ENCODE peak calls at places on chromosomes 6 and 20, in six cellular contexts. V is GM10248, A is cardiac muscle cell, G is HFF-Myc, U is IMR-90, J is breast epithelium. L is an unnamed sample.

GRCh38 chr6:97203343-97203742 is 79.7 kb downstream of the MMS22L start:
- DNase-seq in J (no peak), A (no peak), G (peak; percentile 2), U (peak; percentile 53), V (no peak), L (no peak)

GRCh38 chr6:149025061-149025460 is 278.2 kb downstream of the UST start:
- DNase-seq in V (no peak), G (no peak), U (no peak), A (no peak), J (no peak), L (no peak)

GRCh38 chr6:41836660-41837052 is 49.2 kb downstream of the TOMM6 start:
- DNase-seq in V (no peak), A (no peak), J (no peak), U (peak; percentile 34), G (no peak), L (no peak)

GRCh38 chr20:50992733-50993457 is 30.0 kb downstream of the KCNG1 start:
- DNase-seq in J (no peak), V (peak; percentile 53), U (peak; percentile 69), G (no peak), A (peak; percentile 77), L (no peak)

GRCh38 chr6:15296735-15297134 is 50.9 kb downstream of the JARID2 start:
- DNase-seq in U (no peak), V (peak; percentile 46), G (no peak), A (no peak), J (no peak), L (no peak)

GRCh38 chr6:158870418-158870957 is 51.3 kb upstream of the EZR start:
- DNase-seq in A (no peak), U (no peak), G (no peak), V (no peak), J (no peak), L (no peak)

GRCh38 chr6:37200085-37200484 is 30.1 kb downstream of the PIM1 start:
- DNase-seq in J (no peak), V (no peak), U (no peak), G (no peak), A (no peak), L (no peak)

GRCh38 chr6:99287523-99287922 is 62.0 kb downstream of the FAXC start:
- DNase-seq in J (no peak), A (peak; percentile 14), G (no peak), U (no peak), V (no peak), L (no peak)

GRCh38 chr6:98835149-98836024 is 1.0 kb downstream of the POU3F2 start:
- DNase-seq in J (no peak), U (no peak), A (peak; percentile 39), V (peak; percentile 20), G (no peak), L (no peak)

GRCh38 chr6:122799916-122800701 is 11.1 kb downstream of the SMPDL3A start:
- DNase-seq in G (no peak), V (no peak), U (peak; percentile 62), A (no peak), J (no peak), L (no peak)

GRCh38 chr20:58192567-58192966 is 35.9 kb downstream of the ANKRD60 start:
- DNase-seq in U (no peak), V (peak; percentile 60), A (no peak), G (no peak), J (no peak), L (no peak)

GRCh38 chr6:139582956-139583355 is 208.5 kb upstream of the CITED2 start:
- DNase-seq in V (no peak), A (no peak), G (no peak), J (no peak), U (peak; percentile 48), L (no peak)

GRCh38 chr6:95690328-95690727 is 113.0 kb downstream of the MANEA start:
- DNase-seq in U (no peak), J (no peak), V (no peak), G (no peak), A (no peak), L (no peak)

GRCh38 chr20:61611401-61611800 is 359.3 kb downstream of the CDH4 start:
- DNase-seq in G (no peak), A (no peak), J (no peak), V (no peak), U (no peak), L (no peak)

GRCh38 chr20:34175072-34175471 is 63.0 kb upstream of the EIF2S2 start:
- DNase-seq in J (no peak), U (no peak), G (no peak), V (no peak), A (no peak), L (no peak)

GRCh38 chr20:63558804-63559484 is 5.0 kb downstream of the FNDC11 start:
- DNase-seq in V (no peak), G (no peak), J (no peak), U (no peak), A (no peak), L (no peak)

GRCh38 chr20:437787-438486 is 24.4 kb downstream of the TBC1D20 start:
- DNase-seq in U (no peak), J (peak; percentile 35), G (no peak), A (no peak), V (no peak), L (no peak)

GRCh38 chr6:12882761-12883290 is 166.3 kb downstream of the PHACTR1 start:
- DNase-seq in A (no peak), J (no peak), U (no peak), G (no peak), V (no peak), L (no peak)

GRCh38 chr6:16778521-16778920 is 17.3 kb upstream of the ATXN1 start:
- DNase-seq in J (no peak), U (no peak), G (no peak), A (no peak), V (no peak), L (no peak)

GRCh38 chr6:65557224-65557623 is 149.8 kb downstream of the EYS start:
- DNase-seq in V (no peak), G (no peak), J (no peak), A (no peak), U (no peak), L (no peak)

GRCh38 chr6:22300287-22300998 is 3.6 kb upstream of the PRL start:
- DNase-seq in V (no peak), G (no peak), U (no peak), J (no peak), A (no peak), L (no peak)

GRCh38 chr20:20317195-20318113 is 50.5 kb upstream of the INSM1 start:
- DNase-seq in V (peak; percentile 44), U (no peak), G (no peak), J (no peak), A (no peak), L (no peak)

GRCh38 chr6:12459945-12460800 is 170.0 kb downstream of the EDN1 start:
- DNase-seq in U (peak; percentile 29), V (no peak), A (no peak), G (no peak), J (no peak), L (no peak)

GRCh38 chr20:47389867-47390347 is 33.4 kb upstream of the ZMYND8 start:
- DNase-seq in J (no peak), G (peak; percentile 71), U (peak; percentile 53), A (no peak), V (no peak), L (no peak)

GRCh38 chr20:37564388-37565133 is 36.9 kb upstream of the BLCAP start:
- DNase-seq in G (no peak), V (peak; percentile 83), J (no peak), A (peak; percentile 80), U (no peak), L (peak; percentile 58)

GRCh38 chr6:47383360-47383759 is 73.7 kb upstream of the TNFRSF21 start:
- DNase-seq in G (no peak), A (no peak), J (no peak), V (no peak), U (no peak), L (no peak)

GRCh38 chr20:22966787-22967464 is 68.2 kb upstream of the SSTR4 start:
- DNase-seq in V (no peak), J (no peak), A (no peak), G (no peak), U (no peak), L (no peak)

GRCh38 chr20:48986899-48987298 is 59.2 kb upstream of the CSE1L start:
- DNase-seq in U (no peak), G (no peak), A (no peak), V (no peak), J (no peak), L (no peak)
- TF ChIP-seq CTCF in U (peak; percentile 21), G (peak; percentile 19), A (peak; percentile 28), V (peak; percentile 22), J (no peak), L (no peak)

DNA sequence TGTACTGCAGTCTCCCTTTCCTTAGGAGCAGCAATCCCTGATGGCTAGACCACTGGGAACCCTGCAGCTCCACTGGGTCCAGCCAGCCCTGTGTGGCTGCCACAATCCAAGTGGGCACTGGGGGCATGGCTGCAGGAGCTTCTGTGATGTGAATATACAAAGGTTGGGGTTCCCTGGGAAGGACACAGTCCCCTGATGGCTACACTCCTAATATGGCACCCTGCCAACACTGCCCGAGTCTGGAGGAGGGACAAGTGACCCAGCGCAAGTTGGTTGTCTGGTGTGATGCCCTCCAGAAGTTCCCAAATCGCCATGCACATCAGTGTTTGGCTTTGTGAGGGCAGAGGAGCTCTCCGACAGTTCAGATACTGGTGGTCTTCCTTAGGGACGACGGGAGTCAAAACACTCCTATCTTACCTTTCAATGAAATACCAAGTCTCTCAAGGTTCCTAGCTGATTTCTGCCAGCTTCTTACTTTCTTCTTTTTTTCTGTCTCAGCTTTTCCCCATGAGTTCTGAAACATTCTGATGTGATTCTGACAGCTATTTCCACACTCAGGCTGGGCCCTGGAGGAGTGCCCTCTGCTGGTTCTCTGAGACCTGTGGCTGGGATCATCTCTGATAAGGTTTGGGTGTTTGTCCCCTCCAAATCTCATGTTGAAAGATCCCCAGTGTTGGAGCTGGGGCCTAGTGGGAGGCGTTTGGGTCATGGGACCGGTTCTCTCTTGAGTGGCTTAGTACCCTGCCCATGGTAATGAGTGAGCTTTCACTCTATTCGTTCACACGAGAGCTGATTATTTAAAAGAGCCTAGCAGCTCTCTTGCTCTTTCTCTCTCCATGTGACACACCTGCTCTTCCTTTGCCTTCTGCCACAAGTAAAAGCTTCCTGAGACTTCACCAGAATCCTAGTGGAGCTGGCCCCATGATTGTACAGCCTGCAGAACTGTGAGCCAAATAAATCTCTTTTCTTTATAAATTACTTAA is 15.5 kb upstream of the ZFP57 start:
- DNase-seq in A (peak; percentile 64), V (peak; percentile 52), U (no peak), G (no peak), J (no peak), L (no peak)
- TF ChIP-seq CTCF in A (peak; percentile 71), V (peak; percentile 52), U (peak; percentile 29), G (peak; percentile 52), J (no peak), L (no peak)

DNA sequence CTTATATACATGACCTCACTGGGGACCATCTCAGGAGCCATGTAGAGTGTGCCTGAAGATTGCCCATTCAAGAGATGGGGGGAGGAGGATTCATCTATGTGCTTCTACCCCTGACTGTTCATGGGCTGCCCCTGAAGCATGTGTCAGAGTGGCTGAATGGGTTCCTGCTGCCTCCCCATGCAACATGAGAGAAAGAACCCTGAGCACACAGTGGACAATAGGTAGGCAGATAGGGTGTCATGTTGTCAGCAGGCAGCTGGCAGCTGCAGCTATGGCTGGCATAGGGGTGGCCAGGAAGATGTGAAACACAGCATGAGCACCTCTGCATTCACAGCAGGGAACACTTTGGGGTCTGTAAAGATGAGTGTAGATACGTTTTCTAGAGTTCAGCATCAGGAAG is 208.4 kb upstream of the CNR1 start:
- DNase-seq in J (no peak), G (no peak), U (no peak), A (no peak), V (no peak), L (no peak)
- TF ChIP-seq CTCF in J (no peak), G (no peak), U (no peak), A (no peak), V (no peak), L (no peak)

GRCh38 chr6:131627724-131628682 is at the start of gene MED23:
- DNase-seq in G (peak; percentile 83), U (peak; percentile 92), A (peak; percentile 97), J (peak; percentile 94), V (peak; percentile 88), L (peak; percentile 98)
- TF ChIP-seq CTCF in G (peak; percentile 99), U (peak; percentile 100), A (peak; percentile 100), J (peak; percentile 89), V (peak; percentile 100), L (peak; percentile 62)

L was measured in activated B cell treated with CpG ODN at 0.5 μM for 24 hours.